ENCODE peak calls at places on chromosomes 3 and 15, in four cellular contexts. U is choroid plexus epithelial cell, A is psoas muscle, C is MCF 10A. M is an unnamed sample.
A peak's percentile ranks its signal among the peaks of the same experiment; 100 is the strongest.

GRCh38 chr3:127671523-127672428 is 976 bp upstream of the ABTB1 start:
- DNase-seq in A (peak; percentile 64), C (no peak), U (no peak), M (no peak)

GRCh38 chr15:66879511-66879910 is 177.5 kb downstream of the SMAD6 start:
- DNase-seq in C (no peak), U (no peak), A (no peak), M (no peak)

GRCh38 chr15:82944840-82945239 is 7.7 kb downstream of the HOMER2 start:
- DNase-seq in A (no peak), U (no peak), C (peak; percentile 67), M (no peak)

GRCh38 chr15:52010633-52011595 is 8.1 kb upstream of the MAPK6 start:
- DNase-seq in A (peak; percentile 60), U (peak; percentile 92), C (peak; percentile 95), M (peak; percentile 89)

GRCh38 chr3:71582612-71583568 is 638 bp downstream of the FOXP1 start:
- DNase-seq in U (peak; percentile 69), C (peak; percentile 69), A (peak; percentile 82), M (no peak)

GRCh38 chr3:117761992-117762944 is 1052.7 kb downstream of the TUSC7 start:
- DNase-seq in A (no peak), C (no peak), U (no peak), M (no peak)

GRCh38 chr3:4794331-4794730 is 184.9 kb upstream of the BHLHE40 start:
- DNase-seq in U (no peak), A (no peak), C (no peak), M (no peak)

GRCh38 chr3:112847692-112848091 is 1.0 kb upstream of the CD200R1L start:
- DNase-seq in U (no peak), C (no peak), A (no peak), M (no peak)

GRCh38 chr3:25527796-25528195 is 99.7 kb downstream of the RARB start:
- DNase-seq in U (peak; percentile 51), A (no peak), C (no peak), M (no peak)

GRCh38 chr3:105842449-105842848 is 26.4 kb downstream of the CBLB start:
- DNase-seq in A (no peak), C (no peak), U (no peak), M (no peak)

GRCh38 chr3:53773586-53774368 is 72.4 kb downstream of the CHDH start:
- DNase-seq in A (no peak), U (peak; percentile 89), C (peak; percentile 42), M (peak; percentile 82)

GRCh38 chr15:36688310-36689102 is 109.1 kb downstream of the CDIN1 start:
- DNase-seq in C (peak; percentile 1), U (peak; percentile 26), A (no peak), M (peak; percentile 17)

GRCh38 chr3:56826831-56827722 is 25.3 kb upstream of the ARHGEF3 start:
- DNase-seq in A (no peak), U (peak; percentile 38), C (peak; percentile 63), M (no peak)

GRCh38 chr15:101596633-101597032 is 55.5 kb downstream of the TM2D3 start:
- DNase-seq in A (no peak), C (no peak), U (no peak), M (no peak)

GRCh38 chr3:78666458-78666800 is 1101.4 kb downstream of the ROBO1 start:
- DNase-seq in U (peak; percentile 64), C (peak; percentile 53), A (no peak), M (peak; percentile 56)

GRCh38 chr15:39279331-39279730 is 301.5 kb upstream of the THBS1 start:
- DNase-seq in A (no peak), C (no peak), U (no peak), M (peak; percentile 45)

GRCh38 chr3:69359339-69359893 is 26.5 kb downstream of the FRMD4B start:
- DNase-seq in C (no peak), U (no peak), A (no peak), M (no peak)

GRCh38 chr3:69359916-69360315 is 26.0 kb downstream of the FRMD4B start:
- DNase-seq in A (no peak), U (no peak), C (no peak), M (no peak)

GRCh38 chr3:69364354-69364753 is 21.5 kb downstream of the FRMD4B start:
- DNase-seq in A (no peak), C (peak; percentile 93), U (no peak), M (peak; percentile 64)

GRCh38 chr3:69357196-69357595 is 28.7 kb downstream of the FRMD4B start:
- DNase-seq in C (peak; percentile 63), A (no peak), U (peak; percentile 23), M (no peak)

GRCh38 chr3:69360690-69361089 is 25.2 kb downstream of the FRMD4B start:
- DNase-seq in U (no peak), A (no peak), C (no peak), M (no peak)
- TF ChIP-seq CTCF in U (no peak), A (no peak), C (no peak), M (no peak)

DNA sequence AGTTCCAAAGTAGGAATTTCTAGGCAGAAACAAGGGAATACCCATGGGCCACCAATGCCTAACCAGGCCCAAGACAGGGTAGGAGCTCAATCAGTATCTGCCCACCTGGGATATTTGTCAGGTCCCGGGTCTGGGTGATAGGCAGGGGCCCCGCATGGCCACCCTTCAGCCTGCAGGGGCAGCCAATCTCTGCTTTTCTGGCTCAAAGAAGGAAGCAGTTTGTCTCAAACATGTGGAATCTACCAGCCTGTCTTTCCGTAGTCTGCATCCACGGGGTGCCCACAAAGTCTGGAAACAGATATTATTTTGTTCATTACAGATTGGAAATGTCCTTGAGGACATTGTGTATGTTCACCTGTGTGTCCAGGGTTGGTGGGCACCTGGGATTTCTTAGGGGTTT is 56.2 kb downstream of the CEMIP start:
- DNase-seq in A (no peak), U (no peak), C (no peak), M (no peak)
- TF ChIP-seq CTCF in A (no peak), U (peak; percentile 38), C (no peak), M (peak; percentile 24)

GRCh38 chr3:183180105-183180763 is 17.7 kb upstream of the LAMP3 start:
- DNase-seq in C (no peak), A (no peak), U (peak; percentile 33), M (no peak)

GRCh38 chr3:183181606-183182005 is 19.1 kb upstream of the LAMP3 start:
- DNase-seq in A (no peak), U (no peak), C (no peak), M (no peak)

GRCh38 chr3:183178512-183178832 is 15.9 kb upstream of the LAMP3 start:
- DNase-seq in U (no peak), A (no peak), C (no peak), M (no peak)

GRCh38 chr3:183180765-183181295 is 18.3 kb upstream of the LAMP3 start:
- DNase-seq in U (no peak), C (no peak), A (no peak), M (no peak)

DNA sequence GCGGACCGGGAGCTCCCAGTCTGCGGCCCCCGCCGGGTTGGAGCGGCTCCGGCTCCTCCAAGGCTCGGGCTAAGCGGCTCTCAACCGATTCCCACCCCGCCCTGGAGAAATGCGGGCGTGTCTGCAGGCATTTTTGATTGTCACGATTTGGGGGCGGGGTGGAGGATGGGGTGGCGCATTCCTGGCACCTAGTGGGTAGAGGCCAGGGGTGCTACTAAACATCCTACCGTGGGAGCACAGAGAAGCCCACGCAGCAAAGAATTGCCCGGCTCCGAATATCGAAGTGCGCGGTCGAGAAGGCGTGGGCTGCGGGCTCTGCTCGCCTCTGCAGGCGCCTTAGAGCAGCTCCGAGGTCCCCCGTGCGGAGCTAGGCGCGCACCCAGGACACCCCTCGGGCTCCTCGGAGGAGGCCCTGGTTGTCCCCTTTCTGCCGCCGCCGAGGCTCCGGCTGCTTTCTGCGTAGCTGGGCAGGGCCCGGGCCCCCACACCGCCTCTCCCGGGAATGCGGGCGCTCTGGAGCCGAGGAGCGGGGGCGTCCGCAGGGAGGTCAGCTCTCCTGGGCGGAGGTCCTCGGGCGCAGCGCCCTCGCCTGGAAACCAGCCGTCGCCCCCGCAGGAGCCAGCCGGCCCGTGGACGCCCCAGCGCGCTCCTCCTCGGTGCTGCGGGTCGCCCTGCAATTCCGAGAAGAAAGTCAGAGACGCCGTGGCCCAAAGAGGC is 16.5 kb upstream of the LAMP3 start:
- DNase-seq in A (peak; percentile 58), C (peak; percentile 61), U (peak; percentile 47), M (no peak)
- TF ChIP-seq CTCF in A (no peak), C (no peak), U (no peak), M (peak; percentile 49)

DNA sequence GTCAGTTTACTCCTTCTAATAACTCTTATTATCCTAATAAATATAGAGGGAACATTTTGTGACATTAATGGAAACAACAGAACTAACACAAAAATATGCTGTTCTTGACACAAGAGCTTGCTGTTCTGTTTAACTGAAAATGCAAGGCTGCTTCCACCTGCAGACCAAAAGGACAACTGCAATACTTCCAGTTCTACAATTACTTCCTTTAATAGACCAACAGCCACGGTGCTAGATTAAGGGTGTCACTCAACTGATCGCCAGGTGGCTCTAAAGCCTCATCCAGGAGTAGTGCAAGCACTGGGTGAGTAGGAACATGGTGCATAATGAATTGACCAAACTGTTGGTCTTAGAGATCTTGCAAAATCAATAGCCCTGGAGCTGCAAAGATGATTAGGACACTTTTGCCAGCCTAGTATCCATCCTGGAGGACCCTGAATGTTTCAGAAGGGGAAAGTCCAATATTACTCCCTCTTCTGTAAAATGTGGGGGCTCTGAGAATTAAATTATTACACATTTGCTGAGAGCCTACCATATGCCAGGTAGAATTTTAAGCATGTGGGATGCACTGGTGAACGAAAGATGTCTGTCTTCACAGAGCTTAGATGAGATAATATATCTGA is 3.6 kb upstream of the CLDN16 start:
- DNase-seq in A (no peak), C (peak; percentile 93), U (peak; percentile 87), M (peak; percentile 49)
- TF ChIP-seq CTCF in A (peak; percentile 37), C (peak; percentile 88), U (peak; percentile 76), M (peak; percentile 71)

DNA sequence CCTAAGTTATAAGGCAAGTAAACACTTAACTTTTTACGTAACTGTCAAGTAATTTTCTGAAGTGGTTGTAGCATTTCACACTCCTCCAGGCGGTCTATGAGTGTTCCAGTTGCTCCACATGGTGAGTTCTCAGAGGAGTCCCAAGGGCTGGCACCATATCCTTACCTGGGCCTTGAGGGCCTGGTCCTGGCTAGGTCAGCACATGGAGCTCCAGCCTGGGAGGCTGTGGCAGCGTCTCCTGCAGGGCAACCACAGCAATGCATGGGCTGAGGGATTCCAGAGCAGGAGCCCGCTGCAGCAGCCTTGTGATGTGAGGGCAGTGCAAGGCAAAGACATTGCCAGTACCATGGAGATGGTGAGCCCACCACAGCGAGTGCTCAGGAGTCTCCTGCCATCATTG is 32.2 kb upstream of the LYZL4 start:
- DNase-seq in C (peak; percentile 11), A (no peak), U (peak; percentile 3), M (no peak)
- TF ChIP-seq CTCF in C (peak; percentile 29), A (no peak), U (peak; percentile 41), M (peak; percentile 61)

GRCh38 chr3:133444071-133444774 is 44.4 kb downstream of the BFSP2 start:
- DNase-seq in C (peak; percentile 75), U (peak; percentile 56), A (no peak), M (no peak)
- TF ChIP-seq CTCF in C (no peak), U (peak; percentile 30), A (no peak), M (peak; percentile 21)

GRCh38 chr3:134797080-134797801 is 2.2 kb downstream of the EPHB1 start:
- DNase-seq in C (no peak), A (no peak), U (no peak), M (no peak)

GRCh38 chr3:134796313-134797079 is 1.4 kb downstream of the EPHB1 start:
- DNase-seq in C (no peak), A (peak; percentile 65), U (peak; percentile 15), M (no peak)

GRCh38 chr3:134798681-134799311 is 3.7 kb downstream of the EPHB1 start:
- DNase-seq in A (no peak), U (no peak), C (no peak), M (no peak)

GRCh38 chr3:134799393-134799792 is 4.3 kb downstream of the EPHB1 start:
- DNase-seq in C (no peak), U (no peak), A (peak; percentile 58), M (peak; percentile 29)

GRCh38 chr3:134797816-134798451 is 2.9 kb downstream of the EPHB1 start:
- DNase-seq in C (no peak), U (no peak), A (no peak), M (no peak)
- TF ChIP-seq CTCF in C (no peak), U (no peak), A (no peak), M (no peak)

M was measured in HFFc6.